ENCODE peak calls at places on chromosomes 6 and 20, in six cellular contexts. One of them, this sample, is unnamed.
A peak's percentile ranks its signal among the peaks of the same experiment; 100 is the strongest.

GRCh38 chr20:50872562-50873288 is 58.5 kb downstream of the ADNP start:
- DNase-seq in Panc1: no peak
- DNase-seq in BE2C: no peak
- DNase-seq in tibial nerve: no peak
- DNase-seq in amniotic epithelial cell: no peak
- DNase-seq in uterus: no peak
- DNase-seq in this sample: no peak

GRCh38 chr6:52596371-52597028 is 19.6 kb upstream of the TRAM2 start:
- DNase-seq in Panc1: no peak
- DNase-seq in BE2C: no peak
- DNase-seq in tibial nerve: no peak
- DNase-seq in amniotic epithelial cell: peak; percentile 84
- DNase-seq in uterus: no peak
- DNase-seq in this sample: no peak

GRCh38 chr20:37457928-37458327 is 63.1 kb upstream of the NNAT start:
- DNase-seq in Panc1: no peak
- DNase-seq in BE2C: no peak
- DNase-seq in tibial nerve: no peak
- DNase-seq in amniotic epithelial cell: no peak
- DNase-seq in uterus: no peak
- DNase-seq in this sample: no peak

GRCh38 chr6:45757443-45758121 is 258.1 kb downstream of the CLIC5 start:
- DNase-seq in Panc1: no peak
- DNase-seq in BE2C: no peak
- DNase-seq in tibial nerve: no peak
- DNase-seq in amniotic epithelial cell: no peak
- DNase-seq in uterus: no peak
- DNase-seq in this sample: no peak

GRCh38 chr20:62461157-62461556 is 14.6 kb downstream of the GATA5 start:
- DNase-seq in Panc1: no peak
- DNase-seq in BE2C: peak; percentile 55
- DNase-seq in tibial nerve: no peak
- DNase-seq in amniotic epithelial cell: no peak
- DNase-seq in uterus: no peak
- DNase-seq in this sample: peak; percentile 60

GRCh38 chr6:80280258-80281010 is 174.0 kb downstream of the BCKDHB start:
- DNase-seq in Panc1: no peak
- DNase-seq in BE2C: no peak
- DNase-seq in tibial nerve: no peak
- DNase-seq in amniotic epithelial cell: peak; percentile 86
- DNase-seq in uterus: no peak
- DNase-seq in this sample: no peak

GRCh38 chr20:47876348-47877056 is 91.2 kb upstream of the SULF2 start:
- DNase-seq in Panc1: no peak
- DNase-seq in BE2C: no peak
- DNase-seq in tibial nerve: no peak
- DNase-seq in amniotic epithelial cell: no peak
- DNase-seq in uterus: no peak
- DNase-seq in this sample: no peak

GRCh38 chr6:137792160-137793033 is 74.7 kb upstream of the TNFAIP3 start:
- DNase-seq in Panc1: no peak
- DNase-seq in BE2C: no peak
- DNase-seq in tibial nerve: no peak
- DNase-seq in amniotic epithelial cell: no peak
- DNase-seq in uterus: no peak
- DNase-seq in this sample: no peak